ENCODE peak calls at places on chromosomes 2 and 18, in four cellular contexts. G is GM04504, L is endothelial cell of umbilical vein, U is SW480. C is an unnamed sample.

GRCh38 chr18:21117385-21118135 is 5.9 kb upstream of the ROCK1 start:
- DNase-seq in G (peak), L (no peak), U (no peak), C (no peak)

GRCh38 chr2:58984731-58985130 is 743.6 kb upstream of the FANCL start:
- DNase-seq in G (no peak), L (no peak), U (peak), C (no peak)

GRCh38 chr2:70935468-70936164 is at the start of gene ATP6V1B1:
- DNase-seq in G (no peak), L (no peak), U (no peak), C (no peak)

GRCh38 chr18:7677001-7677400 is 109.9 kb downstream of the PTPRM start:
- DNase-seq in G (no peak), L (no peak), U (no peak), C (no peak)

GRCh38 chr2:9164112-9164608 is 42.5 kb upstream of the ASAP2 start:
- DNase-seq in G (no peak), L (no peak), U (no peak), C (no peak)

GRCh38 chr2:219551412-219551811 is 7.6 kb downstream of the TMEM198 start:
- DNase-seq in G (no peak), L (no peak), U (no peak), C (no peak)

GRCh38 chr2:74498500-74499268 is 719 bp downstream of the LBX2 start:
- DNase-seq in G (no peak), L (peak), U (peak), C (no peak)

GRCh38 chr18:77009675-77010074 is 122.9 kb downstream of the MBP start:
- DNase-seq in G (no peak), L (no peak), U (no peak), C (no peak)

GRCh38 chr2:51971136-51971535 is 939.2 kb upstream of the NRXN1 start:
- DNase-seq in G (no peak), L (no peak), U (no peak), C (no peak)

GRCh38 chr2:229408356-229408755 is 137.3 kb upstream of the PID1 start:
- DNase-seq in G (peak), L (peak), U (peak), C (peak)

GRCh38 chr2:30335981-30336538 is 104.7 kb downstream of the LBH start:
- DNase-seq in G (no peak), L (no peak), U (peak), C (no peak)

GRCh38 chr2:214193943-214194342 is 216.9 kb upstream of the VWC2L start:
- DNase-seq in G (peak), L (no peak), U (no peak), C (no peak)

GRCh38 chr2:1972428-1972827 is 228.1 kb upstream of the PXDN start:
- DNase-seq in G (peak), L (no peak), U (no peak), C (no peak)

GRCh38 chr18:58230438-58231179 is 186.6 kb downstream of the NEDD4L start:
- DNase-seq in G (no peak), L (no peak), U (no peak), C (peak)

GRCh38 chr18:68713791-68714190 is 1.1 kb downstream of the TMX3 start:
- DNase-seq in G (no peak), L (no peak), U (no peak), C (no peak)

GRCh38 chr2:86337235-86338099 is at the start of gene REEP1:
- DNase-seq in G (no peak), L (no peak), U (peak), C (peak)

GRCh38 chr2:15642334-15643208 is 50.9 kb downstream of the DDX1 start:
- DNase-seq in G (no peak), L (no peak), U (no peak), C (no peak)

GRCh38 chr2:57908736-57909161 is 137.9 kb upstream of the VRK2 start:
- DNase-seq in G (no peak), L (no peak), U (no peak), C (no peak)

GRCh38 chr18:51890762-51891161 is 449.2 kb upstream of the DCC start:
- DNase-seq in G (peak), L (no peak), U (peak), C (peak)

GRCh38 chr2:65172994-65173790 is 43.3 kb upstream of the RAB1A start:
- DNase-seq in G (no peak), L (no peak), U (no peak), C (no peak)

GRCh38 chr2:175557810-175558377 is 376.4 kb upstream of the ATP5MC3 start:
- DNase-seq in G (no peak), L (no peak), U (no peak), C (no peak)

GRCh38 chr2:27569398-27569797 is 13.4 kb upstream of the ZNF512 start:
- DNase-seq in G (no peak), L (no peak), U (no peak), C (no peak)

GRCh38 chr18:3960142-3960541 is 495.0 kb downstream of the DLGAP1 start:
- DNase-seq in G (no peak), L (no peak), U (no peak), C (no peak)